ENCODE peak calls at places on chromosomes 1 and 21, in eight cellular contexts. One of them, this sample, is unnamed.

GRCh38 chr1:225853441-225853840 is 28.7 kb downstream of the TMEM63A start:
- DNase-seq in upper lobe of left lung: no peak
- DNase-seq in colonic mucosa: no peak
- DNase-seq in GM12864: no peak
- DNase-seq in AG04450: no peak
- DNase-seq in AG10803: no peak
- DNase-seq in ovary: no peak
- DNase-seq in cardiac fibroblast: no peak
- DNase-seq in this sample: no peak

GRCh38 chr1:227946624-227947424 is 908 bp downstream of the WNT9A start:
- DNase-seq in colonic mucosa: peak
- DNase-seq in cardiac fibroblast: peak
- DNase-seq in upper lobe of left lung: peak
- DNase-seq in ovary: peak
- DNase-seq in AG04450: no peak
- DNase-seq in AG10803: peak
- DNase-seq in GM12864: no peak
- DNase-seq in this sample: peak

GRCh38 chr1:77421504-77422233 is 139.8 kb downstream of the AK5 start:
- DNase-seq in ovary: no peak
- DNase-seq in colonic mucosa: no peak
- DNase-seq in AG10803: no peak
- DNase-seq in AG04450: no peak
- DNase-seq in upper lobe of left lung: no peak
- DNase-seq in GM12864: no peak
- DNase-seq in cardiac fibroblast: no peak
- DNase-seq in this sample: no peak

GRCh38 chr1:172601046-172601630 is 57.8 kb upstream of the FASLG start:
- DNase-seq in cardiac fibroblast: no peak
- DNase-seq in upper lobe of left lung: no peak
- DNase-seq in AG04450: no peak
- DNase-seq in GM12864: no peak
- DNase-seq in colonic mucosa: no peak
- DNase-seq in ovary: no peak
- DNase-seq in AG10803: no peak
- DNase-seq in this sample: no peak

GRCh38 chr1:54376085-54377039 is 29.8 kb downstream of the SSBP3 start:
- DNase-seq in cardiac fibroblast: no peak
- DNase-seq in GM12864: peak
- DNase-seq in colonic mucosa: no peak
- DNase-seq in ovary: no peak
- DNase-seq in AG10803: no peak
- DNase-seq in AG04450: no peak
- DNase-seq in upper lobe of left lung: no peak
- DNase-seq in this sample: no peak

GRCh38 chr1:231596337-231596791 is 30.2 kb upstream of the DISC1 start:
- DNase-seq in upper lobe of left lung: no peak
- DNase-seq in AG10803: no peak
- DNase-seq in colonic mucosa: no peak
- DNase-seq in GM12864: no peak
- DNase-seq in AG04450: no peak
- DNase-seq in cardiac fibroblast: peak
- DNase-seq in ovary: no peak
- DNase-seq in this sample: peak

GRCh38 chr1:62307516-62308492 is 11.4 kb downstream of the KANK4 start:
- DNase-seq in AG10803: no peak
- DNase-seq in ovary: no peak
- DNase-seq in cardiac fibroblast: no peak
- DNase-seq in upper lobe of left lung: no peak
- DNase-seq in GM12864: no peak
- DNase-seq in colonic mucosa: no peak
- DNase-seq in AG04450: no peak
- DNase-seq in this sample: no peak

GRCh38 chr1:235409045-235409820 is 42.0 kb downstream of the TBCE start:
- DNase-seq in cardiac fibroblast: no peak
- DNase-seq in ovary: no peak
- DNase-seq in GM12864: no peak
- DNase-seq in upper lobe of left lung: no peak
- DNase-seq in AG10803: no peak
- DNase-seq in AG04450: no peak
- DNase-seq in colonic mucosa: no peak
- DNase-seq in this sample: no peak

GRCh38 chr1:203557390-203557789 is 63.4 kb downstream of the OPTC start:
- DNase-seq in ovary: peak
- DNase-seq in colonic mucosa: no peak
- DNase-seq in AG10803: peak
- DNase-seq in GM12864: no peak
- DNase-seq in AG04450: no peak
- DNase-seq in cardiac fibroblast: peak
- DNase-seq in upper lobe of left lung: no peak
- DNase-seq in this sample: no peak

GRCh38 chr1:236951672-236952071 is 52.6 kb downstream of the MT1HL1 start:
- DNase-seq in GM12864: no peak
- DNase-seq in colonic mucosa: no peak
- DNase-seq in upper lobe of left lung: no peak
- DNase-seq in cardiac fibroblast: no peak
- DNase-seq in ovary: no peak
- DNase-seq in AG10803: no peak
- DNase-seq in AG04450: no peak
- DNase-seq in this sample: no peak

GRCh38 chr21:30563072-30563471 is 2.0 kb upstream of the KRTAP19-7 start:
- DNase-seq in ovary: no peak
- DNase-seq in upper lobe of left lung: no peak
- DNase-seq in cardiac fibroblast: no peak
- DNase-seq in GM12864: no peak
- DNase-seq in AG04450: no peak
- DNase-seq in colonic mucosa: no peak
- DNase-seq in AG10803: no peak
- DNase-seq in this sample: no peak

GRCh38 chr1:228438266-228438665 is 21.6 kb upstream of the TRIM17 start:
- DNase-seq in GM12864: no peak
- DNase-seq in AG10803: no peak
- DNase-seq in upper lobe of left lung: no peak
- DNase-seq in colonic mucosa: no peak
- DNase-seq in ovary: no peak
- DNase-seq in cardiac fibroblast: no peak
- DNase-seq in AG04450: no peak
- DNase-seq in this sample: no peak

GRCh38 chr1:235932090-235932510 is 65.4 kb upstream of the LYST start:
- DNase-seq in AG10803: no peak
- DNase-seq in colonic mucosa: peak
- DNase-seq in upper lobe of left lung: peak
- DNase-seq in ovary: no peak
- DNase-seq in AG04450: no peak
- DNase-seq in GM12864: no peak
- DNase-seq in cardiac fibroblast: no peak
- DNase-seq in this sample: no peak

GRCh38 chr1:94863919-94864318 is 43.8 kb downstream of the SLC44A3 start:
- DNase-seq in AG10803: peak
- DNase-seq in AG04450: peak
- DNase-seq in GM12864: no peak
- DNase-seq in ovary: peak
- DNase-seq in upper lobe of left lung: peak
- DNase-seq in colonic mucosa: peak
- DNase-seq in cardiac fibroblast: peak
- DNase-seq in this sample: peak

GRCh38 chr1:51264470-51264869 is 28.4 kb downstream of the RNF11 start:
- DNase-seq in cardiac fibroblast: peak
- DNase-seq in colonic mucosa: no peak
- DNase-seq in upper lobe of left lung: no peak
- DNase-seq in GM12864: no peak
- DNase-seq in ovary: no peak
- DNase-seq in AG10803: peak
- DNase-seq in AG04450: peak
- DNase-seq in this sample: peak

GRCh38 chr1:203127672-203128611 is at the start of gene ADORA1:
- DNase-seq in GM12864: no peak
- DNase-seq in colonic mucosa: peak
- DNase-seq in cardiac fibroblast: peak
- DNase-seq in upper lobe of left lung: peak
- DNase-seq in AG10803: peak
- DNase-seq in AG04450: no peak
- DNase-seq in ovary: peak
- DNase-seq in this sample: peak

GRCh38 chr1:19602486-19602885 is 41.6 kb upstream of the NBL1 start:
- DNase-seq in AG10803: no peak
- DNase-seq in AG04450: no peak
- DNase-seq in GM12864: no peak
- DNase-seq in ovary: no peak
- DNase-seq in colonic mucosa: no peak
- DNase-seq in cardiac fibroblast: no peak
- DNase-seq in upper lobe of left lung: no peak
- DNase-seq in this sample: no peak

GRCh38 chr1:24236170-24237045 is 49.3 kb upstream of the IFNLR1 start:
- DNase-seq in AG04450: peak
- DNase-seq in upper lobe of left lung: peak
- DNase-seq in cardiac fibroblast: peak
- DNase-seq in GM12864: no peak
- DNase-seq in ovary: no peak
- DNase-seq in colonic mucosa: no peak
- DNase-seq in AG10803: peak
- DNase-seq in this sample: peak

GRCh38 chr1:211738709-211739301 is 63.4 kb upstream of the NEK2 start:
- DNase-seq in AG10803: no peak
- DNase-seq in GM12864: no peak
- DNase-seq in AG04450: no peak
- DNase-seq in colonic mucosa: no peak
- DNase-seq in ovary: no peak
- DNase-seq in cardiac fibroblast: no peak
- DNase-seq in upper lobe of left lung: peak
- DNase-seq in this sample: peak

GRCh38 chr1:216849141-216849540 is 125.9 kb upstream of the ESRRG start:
- DNase-seq in AG10803: no peak
- DNase-seq in GM12864: no peak
- DNase-seq in AG04450: no peak
- DNase-seq in cardiac fibroblast: no peak
- DNase-seq in ovary: no peak
- DNase-seq in colonic mucosa: no peak
- DNase-seq in upper lobe of left lung: no peak
- DNase-seq in this sample: no peak

GRCh38 chr1:43348809-43349593 is 9.8 kb upstream of the CDC20 start:
- DNase-seq in AG04450: no peak
- DNase-seq in upper lobe of left lung: peak
- DNase-seq in AG10803: no peak
- DNase-seq in colonic mucosa: peak
- DNase-seq in cardiac fibroblast: peak
- DNase-seq in GM12864: peak
- DNase-seq in ovary: peak
- DNase-seq in this sample: peak

GRCh38 chr1:161972828-161973227 is 50.8 kb downstream of the OLFML2B start:
- DNase-seq in cardiac fibroblast: no peak
- DNase-seq in AG04450: no peak
- DNase-seq in GM12864: no peak
- DNase-seq in AG10803: no peak
- DNase-seq in colonic mucosa: no peak
- DNase-seq in upper lobe of left lung: no peak
- DNase-seq in ovary: no peak
- DNase-seq in this sample: no peak
- TF ChIP-seq CTCF in cardiac fibroblast: no peak
- TF ChIP-seq CTCF in AG04450: no peak
- TF ChIP-seq CTCF in GM12864: no peak
- TF ChIP-seq CTCF in AG10803: no peak
- TF ChIP-seq CTCF in colonic mucosa: no peak
- TF ChIP-seq CTCF in upper lobe of left lung: no peak
- TF ChIP-seq CTCF in ovary: no peak
- TF ChIP-seq CTCF in this sample: no peak

DNA sequence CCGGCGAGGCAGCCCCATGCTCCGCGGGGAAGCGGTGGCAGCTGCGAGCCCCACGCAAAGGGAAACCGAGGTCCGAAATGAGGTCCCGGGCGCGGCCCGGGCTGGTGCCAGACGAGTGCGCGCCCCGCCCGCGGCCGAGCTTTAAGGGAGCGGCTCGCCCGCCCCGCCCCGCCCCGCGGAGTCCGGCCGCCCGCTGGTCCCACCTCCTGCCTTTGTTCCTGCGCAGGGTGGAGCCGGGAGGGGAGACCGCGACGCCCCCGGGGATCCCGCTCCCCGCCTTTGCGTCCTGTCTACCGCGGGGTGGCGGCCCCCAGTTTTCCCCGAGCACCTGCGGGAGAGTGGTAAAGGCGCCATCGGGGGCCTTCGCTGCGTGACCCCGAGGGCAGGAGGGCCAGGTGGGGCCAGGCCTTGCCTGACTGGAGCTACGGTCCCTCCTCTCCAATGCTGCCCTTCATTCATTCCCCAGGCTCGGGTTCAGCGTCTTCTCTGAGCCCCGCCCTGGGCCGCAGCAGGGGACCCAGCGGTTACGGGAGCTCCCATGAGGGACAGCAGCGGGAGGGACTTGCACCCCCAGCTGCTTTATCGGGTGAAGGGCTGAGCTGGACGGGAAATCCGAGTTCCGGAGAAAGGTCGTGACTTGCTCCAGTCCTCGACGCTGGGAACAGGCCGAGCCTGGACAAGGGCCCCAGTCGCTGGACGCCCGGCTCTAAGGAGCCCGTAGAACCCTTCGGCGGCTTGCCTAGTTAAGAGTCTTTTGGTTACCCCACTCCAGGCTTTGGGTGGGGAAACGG is at the start of gene HES2:
- DNase-seq in AG10803: no peak
- DNase-seq in upper lobe of left lung: no peak
- DNase-seq in cardiac fibroblast: no peak
- DNase-seq in AG04450: no peak
- DNase-seq in ovary: no peak
- DNase-seq in colonic mucosa: peak
- DNase-seq in GM12864: no peak
- DNase-seq in this sample: no peak
- H3K4me3 ChIP-seq in AG10803: no peak
- H3K4me3 ChIP-seq in upper lobe of left lung: peak
- H3K4me3 ChIP-seq in cardiac fibroblast: peak
- H3K4me3 ChIP-seq in AG04450: no peak
- H3K4me3 ChIP-seq in ovary: peak
- H3K4me3 ChIP-seq in colonic mucosa: peak
- H3K4me3 ChIP-seq in GM12864: no peak
- H3K4me3 ChIP-seq in this sample: no peak

DNA sequence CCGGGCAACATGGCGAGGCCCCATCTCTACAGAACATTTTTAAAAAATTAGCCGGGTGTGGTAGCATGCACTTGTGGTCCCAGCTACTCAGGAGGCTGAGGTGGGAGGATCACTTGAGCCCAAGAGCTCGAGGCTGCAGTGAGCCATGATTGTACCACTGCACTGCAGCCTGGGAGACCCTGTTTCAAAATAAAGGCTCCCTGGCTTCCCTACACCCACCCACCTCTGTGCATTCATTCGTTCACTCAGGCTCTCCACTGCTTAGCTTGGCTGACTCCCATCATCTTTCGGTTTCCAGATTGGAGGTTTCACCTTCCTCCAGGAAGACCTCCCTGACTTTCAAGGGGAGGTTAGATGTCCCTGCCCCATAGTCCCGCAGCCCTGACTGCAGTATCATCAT is 14.2 kb downstream of the KIAA2013 start:
- DNase-seq in GM12864: no peak
- DNase-seq in upper lobe of left lung: no peak
- DNase-seq in cardiac fibroblast: no peak
- DNase-seq in ovary: no peak
- DNase-seq in AG04450: no peak
- DNase-seq in AG10803: no peak
- DNase-seq in colonic mucosa: no peak
- DNase-seq in this sample: no peak
- TF ChIP-seq CTCF in GM12864: no peak
- TF ChIP-seq CTCF in upper lobe of left lung: no peak
- TF ChIP-seq CTCF in cardiac fibroblast: no peak
- TF ChIP-seq CTCF in ovary: no peak
- TF ChIP-seq CTCF in AG04450: no peak
- TF ChIP-seq CTCF in AG10803: no peak
- TF ChIP-seq CTCF in colonic mucosa: no peak
- TF ChIP-seq CTCF in this sample: no peak

GRCh38 chr1:87904668-87905067 is 576.0 kb downstream of the LMO4 start:
- DNase-seq in AG04450: no peak
- DNase-seq in colonic mucosa: no peak
- DNase-seq in ovary: no peak
- DNase-seq in cardiac fibroblast: no peak
- DNase-seq in AG10803: no peak
- DNase-seq in upper lobe of left lung: no peak
- DNase-seq in GM12864: no peak
- DNase-seq in this sample: no peak
- H3K4me3 ChIP-seq in AG04450: no peak
- H3K4me3 ChIP-seq in colonic mucosa: no peak
- H3K4me3 ChIP-seq in ovary: no peak
- H3K4me3 ChIP-seq in cardiac fibroblast: no peak
- H3K4me3 ChIP-seq in AG10803: no peak
- H3K4me3 ChIP-seq in upper lobe of left lung: no peak
- H3K4me3 ChIP-seq in GM12864: no peak
- H3K4me3 ChIP-seq in this sample: no peak

This sample was measured in choroid plexus epithelial cell.